ENCODE peak calls at places on chromosome 9, in six cellular contexts. T is RWPE1, J is posterior cingulate gyrus, S is globus pallidus, D is NCI-H2081, W is Kasumi-1. G is an unnamed sample.
A peak's percentile ranks its signal among the peaks of the same experiment; 100 is the strongest.

GRCh38 chr9:76419782-76420380 is 25.7 kb upstream of the RFK start:
- DNase-seq in T (peak; percentile 22), J (no peak), S (no peak), D (no peak), W (peak; percentile 61), G (no peak)

GRCh38 chr9:3931996-3932906 is 367.6 kb downstream of the GLIS3 start:
- DNase-seq in T (no peak), J (no peak), S (no peak), D (no peak), W (no peak), G (no peak)

GRCh38 chr9:34654317-34655083 is 2.5 kb downstream of the IL11RA start:
- DNase-seq in T (no peak), J (peak; percentile 93), S (peak; percentile 82), D (peak; percentile 60), W (no peak), G (peak; percentile 89)

GRCh38 chr9:110123364-110124095 is 84.4 kb downstream of the C9orf152 start:
- DNase-seq in T (no peak), J (no peak), S (no peak), D (no peak), W (no peak), G (no peak)

GRCh38 chr9:15856591-15856990 is 303.7 kb downstream of the CCDC171 start:
- DNase-seq in T (no peak), J (no peak), S (no peak), D (no peak), W (no peak), G (no peak)

GRCh38 chr9:22469928-22470544 is 23.4 kb downstream of the DMRTA1 start:
- DNase-seq in T (peak; percentile 50), J (no peak), S (no peak), D (peak; percentile 74), W (peak; percentile 30), G (peak; percentile 30)

GRCh38 chr9:134492281-134492691 is 149.3 kb upstream of the COL5A1 start:
- DNase-seq in T (no peak), J (no peak), S (no peak), D (no peak), W (no peak), G (no peak)

GRCh38 chr9:78121488-78121887 is 89.9 kb upstream of the GNAQ start:
- DNase-seq in T (peak; percentile 43), J (peak; percentile 87), S (peak; percentile 79), D (peak; percentile 33), W (peak; percentile 83), G (peak; percentile 72)

GRCh38 chr9:100525563-100525962 is 52.3 kb upstream of the CAVIN4 start:
- DNase-seq in T (no peak), J (no peak), S (no peak), D (no peak), W (no peak), G (no peak)

GRCh38 chr9:125380406-125380805 is 118.8 kb downstream of the GAPVD1 start:
- DNase-seq in T (no peak), J (no peak), S (no peak), D (no peak), W (no peak), G (no peak)

GRCh38 chr9:89483592-89484474 is 14.1 kb downstream of the SEMA4D start:
- DNase-seq in T (no peak), J (peak; percentile 85), S (no peak), D (no peak), W (peak; percentile 71), G (no peak)

GRCh38 chr9:134670851-134671281 is 29.3 kb downstream of the COL5A1 start:
- DNase-seq in T (no peak), J (peak; percentile 59), S (no peak), D (no peak), W (no peak), G (no peak)

GRCh38 chr9:36873247-36873875 is 160.7 kb downstream of the PAX5 start:
- DNase-seq in T (peak; percentile 85), J (peak; percentile 80), S (peak; percentile 24), D (peak; percentile 64), W (peak; percentile 52), G (peak; percentile 74)

GRCh38 chr9:89723696-89724095 is 118.9 kb downstream of the GADD45G start:
- DNase-seq in T (no peak), J (no peak), S (no peak), D (no peak), W (no peak), G (no peak)

GRCh38 chr9:22643541-22643940 is 196.9 kb downstream of the DMRTA1 start:
- DNase-seq in T (no peak), J (no peak), S (no peak), D (no peak), W (no peak), G (no peak)